ENCODE peak calls at places on chromosomes 12 and 14, in four cellular contexts. W is IMR-90, V is neuronal stem cell, A is H9. Z is an unnamed sample.

GRCh38 chr14:102878174-102878969 is 44.1 kb upstream of the AMN start:
- DNase-seq in W (no peak), V (no peak), A (no peak), Z (no peak)

GRCh38 chr12:26971963-26972362 is 33.7 kb downstream of the FGFR1OP2 start:
- DNase-seq in W (no peak), V (no peak), A (no peak), Z (no peak)

GRCh38 chr12:68792952-68793351 is 15.0 kb upstream of the MDM2 start:
- DNase-seq in W (peak), V (no peak), A (peak), Z (peak)

GRCh38 chr12:57118711-57119271 is 7.6 kb upstream of the STAT6 start:
- DNase-seq in W (peak), V (no peak), A (no peak), Z (no peak)

GRCh38 chr12:81084848-81085350 is 7.0 kb downstream of the ACSS3 start:
- DNase-seq in W (no peak), V (no peak), A (no peak), Z (no peak)

GRCh38 chr14:91924871-91925726 is 22.4 kb downstream of the FBLN5 start:
- DNase-seq in W (no peak), V (no peak), A (no peak), Z (no peak)

GRCh38 chr14:81268016-81268416 is 47.3 kb upstream of the GTF2A1 start:
- DNase-seq in W (peak), V (no peak), A (no peak), Z (peak)

GRCh38 chr12:6383572-6384498 is at the start of gene LTBR:
- DNase-seq in W (peak), V (no peak), A (peak), Z (peak)

GRCh38 chr12:43696154-43696553 is 62.4 kb downstream of the PUS7L start:
- DNase-seq in W (no peak), V (no peak), A (no peak), Z (no peak)

GRCh38 chr12:99479149-99479548 is 168.4 kb upstream of the GARIN6 start:
- DNase-seq in W (no peak), V (no peak), A (no peak), Z (no peak)

GRCh38 chr12:76548222-76548837 is 11.2 kb downstream of the OSBPL8 start:
- DNase-seq in W (no peak), V (no peak), A (no peak), Z (no peak)

GRCh38 chr12:85089792-85090191 is 53.6 kb downstream of the LRRIQ1 start:
- DNase-seq in W (no peak), V (no peak), A (no peak), Z (no peak)

DNA sequence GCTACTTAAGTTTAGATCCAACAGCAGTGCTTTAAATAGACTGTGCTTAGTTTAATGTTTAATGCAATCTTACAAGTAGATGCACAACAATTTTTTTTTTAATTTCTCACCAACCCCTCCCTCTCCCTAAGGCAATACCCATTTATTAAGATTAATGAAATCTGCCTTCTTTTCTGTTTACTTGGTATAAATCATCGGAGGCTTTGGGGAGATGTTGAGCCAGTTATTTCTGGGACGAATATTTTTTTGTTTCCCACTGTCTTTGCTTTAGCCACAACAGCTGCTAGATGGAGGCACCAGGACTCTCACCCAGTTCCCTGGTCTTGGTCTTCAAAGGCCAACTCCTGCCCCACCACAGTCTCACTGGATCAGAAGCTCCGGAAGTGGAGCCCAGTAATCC is 113.4 kb downstream of the PLXNC1 start:
- DNase-seq in W (no peak), V (no peak), A (no peak), Z (no peak)
- H4K91ac ChIP-seq in W (peak), V (no peak), A (no peak), Z (no peak)

GRCh38 chr12:55926738-55927587 is 731 bp downstream of the PYM1 start:
- DNase-seq in W (peak), V (peak), A (peak), Z (peak)
- H3K23ac ChIP-seq in W (peak), V (peak), A (no peak), Z (no peak)

GRCh38 chr12:50925342-50925651 is 27.0 kb upstream of the HIGD1C start:
- DNase-seq in W (no peak), V (no peak), A (peak), Z (no peak)
- H2AK5ac ChIP-seq in W (peak), V (no peak), A (no peak), Z (no peak)

GRCh38 chr14:93184391-93185332 is at the start of the genes LYSET and MOAP1:
- DNase-seq in W (peak), V (peak), A (peak), Z (peak)
- H4K91ac ChIP-seq in W (peak), V (peak), A (no peak), Z (peak)

DNA sequence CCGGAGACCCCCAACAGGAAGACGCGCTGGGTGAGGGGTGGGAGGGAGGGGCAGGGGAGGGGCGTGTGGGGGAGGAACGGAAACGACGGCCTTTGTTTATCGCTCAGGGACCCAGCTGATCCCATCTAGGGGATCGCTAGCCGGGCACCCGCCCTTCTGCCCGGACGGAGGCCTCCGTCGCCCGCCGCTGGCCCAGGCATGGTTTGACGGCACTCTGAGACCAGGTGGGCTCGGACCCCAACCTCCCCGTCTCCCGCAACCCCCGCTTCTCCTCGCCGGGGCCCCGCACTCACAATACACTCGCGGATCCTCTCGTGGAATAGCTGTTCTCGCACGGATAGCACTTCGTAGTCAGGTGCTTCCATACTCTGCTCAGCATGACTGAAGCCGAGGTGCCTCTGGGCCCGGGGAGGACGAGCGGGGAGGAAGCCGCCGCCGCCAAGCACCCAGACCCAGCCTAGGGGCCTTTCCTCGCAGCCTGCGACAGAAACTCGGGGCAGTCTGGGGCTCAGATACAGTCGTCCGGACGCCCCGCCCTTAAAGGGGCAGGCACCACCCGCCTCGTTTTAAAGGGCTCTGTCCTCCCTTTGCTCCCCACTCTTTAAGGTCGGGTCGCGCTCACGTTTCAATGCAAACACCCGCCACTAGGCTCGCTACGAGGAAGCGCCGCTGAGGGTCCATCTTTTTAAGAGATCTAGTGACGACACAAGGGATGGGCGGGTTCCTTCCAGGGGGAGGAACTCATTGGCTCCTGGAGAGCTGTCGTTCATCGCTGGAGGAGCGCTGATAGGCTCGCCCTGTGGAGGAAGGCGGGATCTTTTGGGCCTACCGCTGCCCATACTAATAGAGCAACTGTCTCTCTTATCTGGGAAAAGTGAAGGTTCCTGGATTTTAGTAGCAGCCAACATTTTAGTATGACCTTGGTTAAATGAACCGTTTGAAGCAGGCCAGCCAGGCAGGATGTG is at the start of gene LMBR1L:
- DNase-seq in W (peak), V (peak), A (peak), Z (peak)
- H3K23ac ChIP-seq in W (peak), V (peak), A (no peak), Z (no peak)

GRCh38 chr12:95248604-95249355 is 31.2 kb downstream of the VEZT start:
- DNase-seq in W (peak), V (no peak), A (no peak), Z (peak)
- H2AK5ac ChIP-seq in W (no peak), V (no peak), A (no peak), Z (no peak)

GRCh38 chr14:32077081-32078029 is at the start of gene ARHGAP5:
- DNase-seq in W (peak), V (peak), A (peak), Z (peak)
- H4K91ac ChIP-seq in W (peak), V (no peak), A (no peak), Z (peak)